ENCODE peak calls at places on chromosomes 12 and 14, in eight cellular contexts. One of them, this sample, is unnamed.

GRCh38 chr14:24367506-24368214 is at the start of gene NFATC4:
- DNase-seq in NCI-H1048: peak
- DNase-seq in activated T-cell treated with anti-CD3 and anti-CD28 coated beads, Interleukin-2, amount 50 U/mL, for 72 hours: peak
- DNase-seq in T-helper 9 cell: no peak
- DNase-seq in lung microvascular endothelial cell: peak
- DNase-seq in activated CD8-positive, alpha-beta memory T cell treated with anti-CD3 and anti-CD28 coated beads for 48 hours: no peak
- DNase-seq in WTC11: peak
- DNase-seq in activated CD4-positive, CD25-positive, alpha-beta regulatory T cell treated with anti-CD3 and anti-CD28 coated beads, Interleukin-2, amount 50 U/mL, for 72 hours: no peak
- DNase-seq in this sample: peak

GRCh38 chr14:99246536-99247083 is 25.4 kb downstream of the BCL11B start:
- DNase-seq in NCI-H1048: no peak
- DNase-seq in activated T-cell treated with anti-CD3 and anti-CD28 coated beads, Interleukin-2, amount 50 U/mL, for 72 hours: peak
- DNase-seq in T-helper 9 cell: peak
- DNase-seq in lung microvascular endothelial cell: no peak
- DNase-seq in activated CD8-positive, alpha-beta memory T cell treated with anti-CD3 and anti-CD28 coated beads for 48 hours: no peak
- DNase-seq in WTC11: peak
- DNase-seq in activated CD4-positive, CD25-positive, alpha-beta regulatory T cell treated with anti-CD3 and anti-CD28 coated beads, Interleukin-2, amount 50 U/mL, for 72 hours: no peak
- DNase-seq in this sample: peak

GRCh38 chr12:37543131-37543965 is 773.2 kb upstream of the ALG10B start:
- DNase-seq in NCI-H1048: no peak
- DNase-seq in activated T-cell treated with anti-CD3 and anti-CD28 coated beads, Interleukin-2, amount 50 U/mL, for 72 hours: no peak
- DNase-seq in T-helper 9 cell: no peak
- DNase-seq in lung microvascular endothelial cell: no peak
- DNase-seq in activated CD8-positive, alpha-beta memory T cell treated with anti-CD3 and anti-CD28 coated beads for 48 hours: no peak
- DNase-seq in WTC11: no peak
- DNase-seq in activated CD4-positive, CD25-positive, alpha-beta regulatory T cell treated with anti-CD3 and anti-CD28 coated beads, Interleukin-2, amount 50 U/mL, for 72 hours: no peak
- DNase-seq in this sample: no peak

GRCh38 chr12:71438670-71439361 is 782 bp upstream of the LGR5 start:
- DNase-seq in NCI-H1048: no peak
- DNase-seq in activated T-cell treated with anti-CD3 and anti-CD28 coated beads, Interleukin-2, amount 50 U/mL, for 72 hours: no peak
- DNase-seq in T-helper 9 cell: no peak
- DNase-seq in lung microvascular endothelial cell: no peak
- DNase-seq in activated CD8-positive, alpha-beta memory T cell treated with anti-CD3 and anti-CD28 coated beads for 48 hours: no peak
- DNase-seq in WTC11: no peak
- DNase-seq in activated CD4-positive, CD25-positive, alpha-beta regulatory T cell treated with anti-CD3 and anti-CD28 coated beads, Interleukin-2, amount 50 U/mL, for 72 hours: no peak
- DNase-seq in this sample: peak

GRCh38 chr12:52318241-52318990 is 2.8 kb downstream of the KRT83 start:
- DNase-seq in NCI-H1048: no peak
- DNase-seq in activated T-cell treated with anti-CD3 and anti-CD28 coated beads, Interleukin-2, amount 50 U/mL, for 72 hours: no peak
- DNase-seq in T-helper 9 cell: no peak
- DNase-seq in lung microvascular endothelial cell: no peak
- DNase-seq in activated CD8-positive, alpha-beta memory T cell treated with anti-CD3 and anti-CD28 coated beads for 48 hours: no peak
- DNase-seq in WTC11: no peak
- DNase-seq in activated CD4-positive, CD25-positive, alpha-beta regulatory T cell treated with anti-CD3 and anti-CD28 coated beads, Interleukin-2, amount 50 U/mL, for 72 hours: no peak
- DNase-seq in this sample: no peak

GRCh38 chr12:9064815-9065606 is 50.7 kb downstream of the A2M start:
- DNase-seq in NCI-H1048: peak
- DNase-seq in activated T-cell treated with anti-CD3 and anti-CD28 coated beads, Interleukin-2, amount 50 U/mL, for 72 hours: peak
- DNase-seq in T-helper 9 cell: no peak
- DNase-seq in lung microvascular endothelial cell: peak
- DNase-seq in activated CD8-positive, alpha-beta memory T cell treated with anti-CD3 and anti-CD28 coated beads for 48 hours: no peak
- DNase-seq in WTC11: peak
- DNase-seq in activated CD4-positive, CD25-positive, alpha-beta regulatory T cell treated with anti-CD3 and anti-CD28 coated beads, Interleukin-2, amount 50 U/mL, for 72 hours: peak
- DNase-seq in this sample: peak

GRCh38 chr12:14612895-14613294 is 45.2 kb upstream of the PLBD1 start:
- DNase-seq in NCI-H1048: no peak
- DNase-seq in activated T-cell treated with anti-CD3 and anti-CD28 coated beads, Interleukin-2, amount 50 U/mL, for 72 hours: no peak
- DNase-seq in T-helper 9 cell: no peak
- DNase-seq in lung microvascular endothelial cell: no peak
- DNase-seq in activated CD8-positive, alpha-beta memory T cell treated with anti-CD3 and anti-CD28 coated beads for 48 hours: no peak
- DNase-seq in WTC11: no peak
- DNase-seq in activated CD4-positive, CD25-positive, alpha-beta regulatory T cell treated with anti-CD3 and anti-CD28 coated beads, Interleukin-2, amount 50 U/mL, for 72 hours: no peak
- DNase-seq in this sample: no peak

GRCh38 chr14:91333640-91334039 is 84.0 kb downstream of the CCDC88C start:
- DNase-seq in NCI-H1048: no peak
- DNase-seq in activated T-cell treated with anti-CD3 and anti-CD28 coated beads, Interleukin-2, amount 50 U/mL, for 72 hours: no peak
- DNase-seq in T-helper 9 cell: no peak
- DNase-seq in lung microvascular endothelial cell: no peak
- DNase-seq in activated CD8-positive, alpha-beta memory T cell treated with anti-CD3 and anti-CD28 coated beads for 48 hours: no peak
- DNase-seq in WTC11: no peak
- DNase-seq in activated CD4-positive, CD25-positive, alpha-beta regulatory T cell treated with anti-CD3 and anti-CD28 coated beads, Interleukin-2, amount 50 U/mL, for 72 hours: no peak
- DNase-seq in this sample: no peak

GRCh38 chr12:88836156-88836555 is 255.9 kb upstream of the KITLG start:
- DNase-seq in NCI-H1048: no peak
- DNase-seq in activated T-cell treated with anti-CD3 and anti-CD28 coated beads, Interleukin-2, amount 50 U/mL, for 72 hours: no peak
- DNase-seq in T-helper 9 cell: no peak
- DNase-seq in lung microvascular endothelial cell: no peak
- DNase-seq in activated CD8-positive, alpha-beta memory T cell treated with anti-CD3 and anti-CD28 coated beads for 48 hours: no peak
- DNase-seq in WTC11: no peak
- DNase-seq in activated CD4-positive, CD25-positive, alpha-beta regulatory T cell treated with anti-CD3 and anti-CD28 coated beads, Interleukin-2, amount 50 U/mL, for 72 hours: no peak
- DNase-seq in this sample: no peak

This sample was measured in neural progenitor cell.